ENCODE peak calls at places on chromosome 12, in nine cellular contexts. U is transverse colon, Z is lower leg skin, W is upper lobe of left lung, S is A549, A is gastrocnemius medialis, Y is ovary, O is tibial nerve, H is breast epithelium. V is an unnamed sample.

GRCh38 chr12:29164477-29165163 is 15.5 kb downstream of the FAR2 start:
- DNase-seq in U (no peak), Z (no peak), W (no peak), S (no peak), A (no peak), Y (no peak), O (no peak), H (no peak), V (peak)

GRCh38 chr12:126069549-126070165 is 1004.4 kb downstream of the AACS start:
- DNase-seq in U (peak), Z (no peak), W (no peak), S (peak), A (no peak), Y (no peak), O (no peak), H (no peak), V (peak)

GRCh38 chr12:95738024-95738611 is 52.4 kb downstream of the NTN4 start:
- DNase-seq in U (peak), Z (no peak), W (no peak), S (no peak), A (no peak), Y (no peak), O (no peak), H (no peak), V (no peak)

GRCh38 chr12:110354172-110354780 is 49.2 kb downstream of the ANAPC7 start:
- DNase-seq in U (no peak), Z (no peak), W (no peak), S (no peak), A (no peak), Y (no peak), O (no peak), H (no peak), V (no peak)

GRCh38 chr12:67991158-67991557 is 1.9 kb downstream of the IFNG-AS1 start:
- DNase-seq in U (peak), Z (no peak), W (no peak), S (no peak), A (no peak), Y (no peak), O (no peak), H (no peak), V (no peak)

GRCh38 chr12:75751769-75752471 is 240.5 kb upstream of the KRR1 start:
- DNase-seq in U (no peak), Z (no peak), W (no peak), S (peak), A (no peak), Y (no peak), O (no peak), H (no peak), V (no peak)

GRCh38 chr12:225012-225411 is 11.1 kb upstream of the SLC6A12 start:
- DNase-seq in U (no peak), Z (peak), W (no peak), S (no peak), A (no peak), Y (no peak), O (no peak), H (peak), V (no peak)

GRCh38 chr12:47576256-47576655 is 129.6 kb downstream of the RPAP3 start:
- DNase-seq in U (no peak), Z (no peak), W (no peak), S (no peak), A (no peak), Y (no peak), O (no peak), H (no peak), V (no peak)

GRCh38 chr12:132327351-132328171 is 1.8 kb downstream of the GALNT9 start:
- DNase-seq in U (peak), Z (no peak), W (peak), S (peak), A (no peak), Y (peak), O (peak), H (no peak), V (peak)

GRCh38 chr12:77122236-77122635 is 56.9 kb upstream of the E2F7 start:
- DNase-seq in U (no peak), Z (no peak), W (no peak), S (peak), A (no peak), Y (no peak), O (no peak), H (no peak), V (no peak)

DNA sequence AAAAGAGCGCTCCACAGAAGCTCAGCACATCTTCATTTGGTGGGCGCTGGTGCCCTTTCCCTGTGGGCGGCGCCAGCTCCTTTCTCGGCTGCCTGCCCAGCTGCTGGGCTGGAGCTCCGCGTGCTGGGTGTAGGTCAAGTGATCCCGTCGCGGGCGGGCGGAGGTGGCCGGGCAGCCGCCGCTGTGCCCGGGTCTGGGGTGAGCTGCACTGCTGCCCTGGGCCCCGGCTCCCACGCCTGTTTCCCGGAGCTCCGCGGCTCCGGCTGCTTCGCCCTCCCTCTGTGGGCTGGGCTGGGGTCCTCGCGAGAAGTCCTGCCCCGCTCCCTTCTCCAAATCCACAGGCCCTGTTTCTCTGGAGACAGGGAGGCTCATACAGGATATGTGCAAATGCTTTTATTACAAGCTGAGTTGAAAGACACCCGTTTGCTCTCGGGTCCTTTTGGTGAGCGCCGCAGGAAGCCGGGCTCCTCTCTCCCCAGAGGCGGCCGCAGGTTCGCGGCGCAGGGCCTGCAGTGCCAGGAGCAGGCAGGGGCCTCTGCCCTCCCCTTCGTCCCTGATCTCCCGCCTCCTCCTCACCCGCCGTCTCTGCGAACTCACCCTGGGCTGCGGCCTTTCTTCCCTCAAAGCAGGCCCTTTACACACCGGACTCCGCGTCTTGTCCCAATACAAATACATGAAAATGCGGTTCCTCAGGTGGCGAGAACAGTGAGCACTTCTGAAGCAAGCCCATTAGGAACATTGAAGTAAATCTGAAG is 67.8 kb upstream of the CAPRIN2 start:
- DNase-seq in U (peak), Z (peak), W (peak), S (peak), A (peak), Y (peak), O (peak), H (peak), V (no peak)
- TF ChIP-seq POLR2A in U (no peak), Z (no peak), W (no peak), S (peak), A (no peak), Y (no peak), O (peak), H (no peak), V (no peak)

GRCh38 chr12:92603741-92604432 is 98.9 kb upstream of the PLEKHG7 start:
- DNase-seq in U (no peak), Z (no peak), W (no peak), S (peak), A (no peak), Y (no peak), O (no peak), H (no peak), V (no peak)
- TF ChIP-seq POLR2A in U (no peak), Z (no peak), W (no peak), S (no peak), A (no peak), Y (no peak), O (no peak), H (no peak), V (no peak)

GRCh38 chr12:122932207-122932606 is 34.1 kb downstream of the ABCB9 start:
- DNase-seq in U (peak), Z (no peak), W (no peak), S (no peak), A (no peak), Y (no peak), O (no peak), H (no peak), V (no peak)

GRCh38 chr12:122939151-122939550 is 27.1 kb downstream of the ABCB9 start:
- DNase-seq in U (no peak), Z (no peak), W (no peak), S (no peak), A (no peak), Y (no peak), O (no peak), H (no peak), V (no peak)

GRCh38 chr12:122935318-122935717 is 30.9 kb downstream of the ABCB9 start:
- DNase-seq in U (no peak), Z (no peak), W (no peak), S (no peak), A (no peak), Y (no peak), O (no peak), H (no peak), V (no peak)

GRCh38 chr12:122937622-122938091 is 28.6 kb downstream of the ABCB9 start:
- DNase-seq in U (no peak), Z (no peak), W (no peak), S (no peak), A (peak), Y (no peak), O (no peak), H (no peak), V (no peak)

GRCh38 chr12:122934722-122935121 is 31.5 kb downstream of the ABCB9 start:
- DNase-seq in U (no peak), Z (no peak), W (no peak), S (no peak), A (no peak), Y (no peak), O (no peak), H (no peak), V (no peak)
- TF ChIP-seq POLR2A in U (no peak), Z (no peak), W (no peak), S (no peak), A (no peak), Y (no peak), O (no peak), H (no peak), V (no peak)

DNA sequence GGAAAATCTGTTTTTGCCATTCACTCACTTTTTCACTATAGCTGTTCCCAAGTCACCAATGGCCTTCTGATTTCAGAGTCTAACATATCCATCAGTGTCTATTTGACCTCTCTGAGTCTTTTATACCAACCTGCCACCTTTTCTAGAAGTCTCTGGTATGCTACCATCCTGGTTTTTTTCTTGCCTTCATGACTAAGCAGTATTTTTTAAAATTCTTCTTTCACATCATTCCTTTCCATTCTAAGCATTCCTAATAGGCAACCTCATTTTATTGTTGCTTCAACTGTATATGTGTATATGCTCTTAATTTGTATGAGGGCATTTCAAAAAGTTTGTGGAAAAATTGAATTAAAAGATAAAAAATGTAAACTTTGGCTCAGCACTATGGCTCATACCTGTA is 5.0 kb downstream of the IRAK4 start:
- DNase-seq in U (no peak), Z (no peak), W (no peak), S (no peak), A (no peak), Y (no peak), O (no peak), H (no peak), V (no peak)
- TF ChIP-seq POLR2A in U (no peak), Z (no peak), W (no peak), S (no peak), A (no peak), Y (no peak), O (no peak), H (no peak), V (no peak)

GRCh38 chr12:3627336-3627735 is 125.6 kb downstream of the CRACR2A start:
- DNase-seq in U (no peak), Z (peak), W (peak), S (no peak), A (no peak), Y (no peak), O (no peak), H (no peak), V (no peak)
- TF ChIP-seq POLR2A in U (no peak), Z (no peak), W (no peak), S (no peak), A (no peak), Y (no peak), O (no peak), H (no peak), V (no peak)

GRCh38 chr12:85833558-85833957 is 2.7 kb downstream of the RASSF9 start:
- DNase-seq in U (no peak), Z (no peak), W (no peak), S (no peak), A (no peak), Y (no peak), O (no peak), H (no peak), V (no peak)

GRCh38 chr12:85835417-85835809 is 796 bp downstream of the RASSF9 start:
- DNase-seq in U (no peak), Z (no peak), W (no peak), S (no peak), A (no peak), Y (no peak), O (no peak), H (no peak), V (no peak)

GRCh38 chr12:85834378-85834777 is 1.8 kb downstream of the RASSF9 start:
- DNase-seq in U (no peak), Z (no peak), W (no peak), S (no peak), A (no peak), Y (no peak), O (no peak), H (no peak), V (no peak)

GRCh38 chr12:85836716-85837100 is 499 bp upstream of the RASSF9 start:
- DNase-seq in U (no peak), Z (no peak), W (no peak), S (no peak), A (no peak), Y (no peak), O (no peak), H (no peak), V (no peak)

GRCh38 chr12:85835810-85836715 is at the start of gene RASSF9:
- DNase-seq in U (peak), Z (peak), W (no peak), S (peak), A (peak), Y (peak), O (peak), H (peak), V (no peak)
- TF ChIP-seq POLR2A in U (no peak), Z (no peak), W (no peak), S (no peak), A (no peak), Y (no peak), O (no peak), H (no peak), V (no peak)

GRCh38 chr12:123972448-123973401 is at the start of the genes CCDC92 and ZNF664:
- DNase-seq in U (peak), Z (peak), W (peak), S (peak), A (peak), Y (peak), O (peak), H (peak), V (peak)
- TF ChIP-seq POLR2A in U (peak), Z (no peak), W (no peak), S (peak), A (peak), Y (peak), O (peak), H (no peak), V (peak)

DNA sequence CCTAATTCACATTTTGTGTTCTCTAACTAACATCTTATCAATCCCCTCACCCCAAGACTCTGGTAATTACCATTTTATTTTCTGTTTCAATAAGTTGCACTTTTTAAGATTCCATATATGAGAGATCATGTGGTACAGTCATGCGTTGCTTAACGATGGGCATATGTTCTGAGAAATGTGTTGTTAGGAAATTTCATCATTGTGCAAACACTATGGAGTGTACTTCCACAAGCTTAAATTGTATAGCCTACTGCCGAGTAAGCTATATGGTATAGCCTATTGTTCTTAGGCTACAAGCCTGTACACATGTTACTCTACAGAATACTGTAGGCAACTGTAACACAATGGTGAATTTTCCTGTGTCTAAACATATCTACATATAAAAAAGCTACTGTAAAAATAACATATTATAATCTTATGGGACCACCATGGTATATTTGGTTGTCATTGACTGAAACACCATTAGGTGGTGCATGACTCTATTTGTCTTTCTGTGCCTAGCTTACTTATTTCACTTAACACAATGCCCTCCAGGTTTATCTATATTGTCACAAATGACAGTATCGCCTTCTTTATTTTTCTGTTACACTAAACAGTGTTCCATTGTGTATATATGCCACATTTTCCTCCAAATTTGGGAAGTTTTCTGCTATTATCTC is 473.4 kb upstream of the LMO3 start:
- DNase-seq in U (no peak), Z (no peak), W (no peak), S (no peak), A (no peak), Y (no peak), O (no peak), H (no peak), V (no peak)
- TF ChIP-seq POLR2A in U (no peak), Z (no peak), W (no peak), S (no peak), A (no peak), Y (no peak), O (no peak), H (no peak), V (no peak)

GRCh38 chr12:8027856-8028255 is 4.7 kb upstream of the FOXJ2 start:
- DNase-seq in U (no peak), Z (no peak), W (no peak), S (no peak), A (no peak), Y (no peak), O (no peak), H (no peak), V (no peak)
- TF ChIP-seq POLR2A in U (no peak), Z (no peak), W (no peak), S (no peak), A (no peak), Y (no peak), O (no peak), H (no peak), V (no peak)